ENCODE peak calls at places on chromosomes 12 and 14, in four cellular contexts. Z is A549, E is HepG2, F is K562. T is an unnamed sample.

GRCh38 chr12:20561886-20562285 is 133.2 kb upstream of the SLCO1C1 start:
- DNase-seq in Z (no peak), E (no peak), F (no peak), T (no peak)

GRCh38 chr12:6141048-6141447 is 16.6 kb upstream of the VWF start:
- DNase-seq in Z (no peak), E (no peak), F (no peak), T (no peak)

GRCh38 chr12:116525418-116526001 is 33.7 kb upstream of the MAP1LC3B2 start:
- DNase-seq in Z (peak), E (no peak), F (no peak), T (no peak)

GRCh38 chr14:100072783-100073346 is 7.6 kb downstream of the EVL start:
- DNase-seq in Z (no peak), E (no peak), F (peak), T (no peak)

GRCh38 chr12:55942577-55943136 is 11.7 kb downstream of the DGKA start:
- DNase-seq in Z (no peak), E (no peak), F (no peak), T (no peak)

GRCh38 chr14:105275267-105275946 is 25.4 kb downstream of the BRF1 start:
- DNase-seq in Z (no peak), E (no peak), F (no peak), T (no peak)

GRCh38 chr12:4297617-4298016 is 23.4 kb upstream of the TIGAR start:
- DNase-seq in Z (no peak), E (no peak), F (no peak), T (peak)

GRCh38 chr12:71469235-71469873 is 29.8 kb downstream of the LGR5 start:
- DNase-seq in Z (no peak), E (peak), F (peak), T (peak)

GRCh38 chr14:64683264-64683663 is 21.0 kb upstream of the PLEKHG3 start:
- DNase-seq in Z (no peak), E (peak), F (no peak), T (no peak)

GRCh38 chr14:76958020-76958965 is 70.2 kb downstream of the IRF2BPL start:
- DNase-seq in Z (no peak), E (no peak), F (no peak), T (no peak)

GRCh38 chr12:120316798-120317257 is 10.8 kb downstream of the PLA2G1B start:
- DNase-seq in Z (no peak), E (peak), F (peak), T (no peak)

GRCh38 chr14:41285193-41285748 is 321.4 kb upstream of the LRFN5 start:
- DNase-seq in Z (no peak), E (peak), F (no peak), T (peak)

GRCh38 chr14:104864267-104865068 is 600 bp upstream of the CEP170B start:
- DNase-seq in Z (peak), E (peak), F (no peak), T (peak)

GRCh38 chr14:76672123-76672522 is 89.1 kb upstream of the VASH1 start:
- DNase-seq in Z (no peak), E (no peak), F (no peak), T (no peak)

GRCh38 chr14:95273041-95273978 is 46.4 kb downstream of the CLMN start:
- DNase-seq in Z (no peak), E (peak), F (no peak), T (no peak)

GRCh38 chr12:95648990-95649791 is 97.9 kb upstream of the USP44 start:
- DNase-seq in Z (peak), E (no peak), F (no peak), T (no peak)

GRCh38 chr12:54977155-54977554 is 7.4 kb downstream of the TESPA1 start:
- DNase-seq in Z (no peak), E (no peak), F (no peak), T (no peak)

GRCh38 chr12:123034865-123035264 is 54.4 kb downstream of the ARL6IP4 start:
- DNase-seq in Z (peak), E (no peak), F (peak), T (no peak)

GRCh38 chr14:47935332-47935731 is 259.9 kb upstream of the MDGA2 start:
- DNase-seq in Z (no peak), E (no peak), F (no peak), T (no peak)

GRCh38 chr12:53585726-53586125 is 40.5 kb downstream of the ATF7 start:
- DNase-seq in Z (no peak), E (no peak), F (no peak), T (no peak)

GRCh38 chr14:71491925-71492324 is 440.3 kb upstream of the RGS6 start:
- DNase-seq in Z (no peak), E (peak), F (no peak), T (no peak)

GRCh38 chr12:54682674-54683073 is 34.5 kb upstream of the DCD start:
- DNase-seq in Z (no peak), E (no peak), F (no peak), T (no peak)

GRCh38 chr14:103230021-103230420 is 104.0 kb upstream of the EIF5 start:
- DNase-seq in Z (no peak), E (no peak), F (no peak), T (no peak)

GRCh38 chr12:9870311-9870866 is 1.2 kb upstream of the CLEC2B start:
- DNase-seq in Z (no peak), E (no peak), F (no peak), T (no peak)

GRCh38 chr12:23585156-23585781 is 364.2 kb downstream of the SOX5 start:
- DNase-seq in Z (no peak), E (no peak), F (no peak), T (no peak)

GRCh38 chr12:23585782-23586163 is 363.7 kb downstream of the SOX5 start:
- DNase-seq in Z (no peak), E (no peak), F (no peak), T (peak)
- TF ChIP-seq HMGXB4 in Z (no peak), E (no peak), F (no peak), T (no peak)

GRCh38 chr12:98453492-98453891 is 61.9 kb upstream of the TMPO start:
- DNase-seq in Z (no peak), E (no peak), F (no peak), T (no peak)

GRCh38 chr12:98453070-98453469 is 62.3 kb upstream of the TMPO start:
- DNase-seq in Z (no peak), E (no peak), F (no peak), T (no peak)

GRCh38 chr12:98456583-98457573 is 58.5 kb upstream of the TMPO start:
- DNase-seq in Z (no peak), E (no peak), F (peak), T (peak)
- TF ChIP-seq HMGXB4 in Z (no peak), E (no peak), F (no peak), T (peak)

GRCh38 chr14:35332517-35333346 is 40.5 kb downstream of the PSMA6 start:
- DNase-seq in Z (no peak), E (no peak), F (no peak), T (no peak)

GRCh38 chr14:35333347-35333730 is 41.2 kb downstream of the PSMA6 start:
- DNase-seq in Z (no peak), E (no peak), F (no peak), T (peak)

GRCh38 chr14:35331605-35332516 is 39.7 kb downstream of the PSMA6 start:
- DNase-seq in Z (no peak), E (peak), F (no peak), T (no peak)

GRCh38 chr14:35335388-35336092 is 43.4 kb downstream of the PSMA6 start:
- DNase-seq in Z (peak), E (peak), F (no peak), T (no peak)

DNA sequence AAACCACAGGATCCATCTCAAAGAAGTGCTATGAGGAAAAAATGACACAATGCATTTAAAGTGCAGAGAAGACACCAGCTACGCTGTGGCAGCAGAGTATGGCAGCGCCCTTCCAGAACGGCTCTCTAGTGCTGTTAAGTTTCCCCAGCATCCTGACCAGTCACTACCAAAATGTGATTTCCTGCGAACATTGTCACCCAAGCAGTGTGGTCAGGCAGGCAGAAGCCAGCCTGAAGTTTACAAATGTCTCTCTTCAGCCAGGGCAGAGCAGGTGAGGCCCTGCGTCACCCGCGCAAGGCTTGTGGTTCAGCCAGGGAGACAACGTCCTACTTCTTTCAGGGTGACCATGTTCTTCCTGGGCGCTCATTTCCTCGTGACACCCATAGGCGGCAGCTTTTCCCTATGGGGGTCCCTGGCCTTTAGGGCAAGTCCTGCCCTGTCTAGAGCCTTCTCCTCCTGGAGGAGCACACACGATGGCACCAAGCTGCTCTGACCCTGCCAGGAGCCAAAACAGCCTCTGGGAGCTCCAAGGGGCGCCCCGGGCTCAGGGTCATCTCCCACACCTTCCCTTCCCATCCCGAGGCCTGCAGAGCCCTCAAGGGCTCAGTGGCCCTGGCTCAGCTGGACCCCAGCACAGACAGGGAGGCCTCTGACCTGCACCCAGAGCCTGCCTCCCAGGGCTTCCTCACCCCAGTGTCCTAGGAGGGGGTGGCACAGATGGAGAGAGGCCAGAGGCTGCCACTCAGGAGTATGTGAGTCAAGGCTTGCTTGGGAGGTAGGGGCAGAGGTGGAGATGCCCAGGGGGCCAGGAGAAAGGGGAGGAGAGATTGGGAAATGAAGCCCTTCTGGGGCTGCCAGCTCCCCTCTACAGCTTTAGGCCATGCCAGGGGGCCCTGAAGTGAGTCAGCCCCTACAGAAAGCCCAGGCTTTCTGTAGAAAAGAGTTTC is 41.9 kb downstream of the PSMA6 start:
- DNase-seq in Z (no peak), E (peak), F (no peak), T (no peak)
- TF ChIP-seq HMGXB4 in Z (no peak), E (peak), F (no peak), T (no peak)

DNA sequence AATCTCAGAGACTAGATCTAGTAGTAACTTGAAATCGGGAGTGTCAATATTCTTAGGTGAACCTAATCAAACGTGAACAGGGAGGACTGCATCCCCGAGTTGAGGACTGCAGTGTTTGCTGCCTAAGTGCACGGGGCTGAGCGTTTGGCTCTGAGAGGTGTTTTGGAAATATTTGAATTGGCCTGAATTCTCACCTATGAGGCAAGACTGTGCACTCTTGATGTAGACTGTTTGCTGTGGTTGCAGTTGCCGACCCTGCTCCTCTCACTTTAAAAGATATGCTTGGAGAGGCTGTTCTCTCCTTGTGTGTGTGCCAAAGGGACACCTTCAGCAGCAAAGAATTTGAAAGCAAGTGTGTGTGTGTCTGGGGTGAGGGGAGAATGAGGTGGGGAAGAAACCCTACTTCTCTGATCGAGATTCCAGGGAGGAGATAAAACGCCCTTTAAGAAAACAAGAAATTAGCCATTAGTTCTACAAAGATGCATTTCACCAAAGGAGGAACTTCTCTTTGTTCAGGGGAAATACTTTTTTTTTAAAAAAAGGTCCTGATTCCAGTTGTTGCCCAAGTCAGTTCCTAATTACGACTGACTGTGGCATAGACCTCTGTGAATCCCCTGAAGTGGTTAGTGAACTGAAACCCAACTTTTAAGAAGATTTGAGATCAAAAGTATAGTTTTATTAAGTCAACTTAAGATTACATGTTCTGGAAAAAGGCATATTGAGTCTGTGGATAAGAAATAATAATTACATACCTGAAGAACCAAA is 106.6 kb downstream of the DYRK2 start:
- DNase-seq in Z (no peak), E (no peak), F (no peak), T (no peak)
- TF ChIP-seq HMGXB4 in Z (no peak), E (no peak), F (no peak), T (no peak)

GRCh38 chr14:67186789-67187188 is 2.5 kb upstream of the GARIN2 start:
- DNase-seq in Z (no peak), E (no peak), F (no peak), T (no peak)
- TF ChIP-seq HMGXB4 in Z (no peak), E (no peak), F (no peak), T (no peak)

T was measured in WTC11.